ENCODE peak calls at places on chromosomes 4 and X, in nine cellular contexts. X, B, G, O, I, K, J, E and Y are unnamed samples.

GRCh38 chrX:138378876-138379275 is 332.6 kb downstream of the FGF13 start:
- DNase-seq in X (no peak), B (no peak), G (no peak), O (no peak), I (no peak), K (no peak), J (no peak), E (no peak), Y (no peak)

GRCh38 chrX:148806145-148806868 is 305.9 kb downstream of the AFF2 start:
- DNase-seq in X (no peak), B (no peak), G (no peak), O (no peak), I (no peak), K (no peak), J (no peak), E (no peak), Y (no peak)

GRCh38 chr4:157739237-157739636 is 433.6 kb downstream of the GASK1B start:
- DNase-seq in X (no peak), B (no peak), G (no peak), O (no peak), I (no peak), K (no peak), J (no peak), E (peak), Y (no peak)

GRCh38 chr4:41644288-41644914 is 104.1 kb downstream of the PHOX2B start:
- DNase-seq in X (no peak), B (peak), G (no peak), O (peak), I (peak), K (no peak), J (peak), E (no peak), Y (no peak)

GRCh38 chr4:140095694-140096482 is 58.1 kb downstream of the MAML3 start:
- DNase-seq in X (peak), B (peak), G (no peak), O (peak), I (no peak), K (peak), J (peak), E (peak), Y (peak)

GRCh38 chrX:129833153-129834004 is 10.3 kb downstream of the ZDHHC9 start:
- DNase-seq in X (no peak), B (no peak), G (no peak), O (no peak), I (no peak), K (peak), J (no peak), E (no peak), Y (no peak)

GRCh38 chrX:85627363-85627762 is 247.9 kb upstream of the POF1B start:
- DNase-seq in X (no peak), B (no peak), G (no peak), O (no peak), I (no peak), K (no peak), J (no peak), E (peak), Y (no peak)

GRCh38 chrX:46626566-46626965 is 53.0 kb downstream of the CHST7 start:
- DNase-seq in X (no peak), B (peak), G (no peak), O (no peak), I (no peak), K (no peak), J (peak), E (no peak), Y (peak)

GRCh38 chrX:19344661-19345060 is 934 bp downstream of the PDHA1 start:
- DNase-seq in X (no peak), B (no peak), G (peak), O (no peak), I (no peak), K (no peak), J (no peak), E (no peak), Y (no peak)

GRCh38 chr4:132386130-132386529 is 763.0 kb upstream of the PCDH10 start:
- DNase-seq in X (no peak), B (no peak), G (no peak), O (no peak), I (no peak), K (no peak), J (no peak), E (no peak), Y (no peak)

GRCh38 chr4:5839751-5840674 is 52.9 kb downstream of the CRMP1 start:
- DNase-seq in X (no peak), B (no peak), G (no peak), O (no peak), I (no peak), K (no peak), J (no peak), E (no peak), Y (no peak)

GRCh38 chr4:6560416-6561172 is 14.4 kb upstream of the MAN2B2 start:
- DNase-seq in X (no peak), B (no peak), G (no peak), O (no peak), I (no peak), K (peak), J (no peak), E (no peak), Y (no peak)

GRCh38 chr4:83250666-83251065 is 33.9 kb downstream of the COQ2 start:
- DNase-seq in X (no peak), B (no peak), G (no peak), O (no peak), I (no peak), K (no peak), J (no peak), E (no peak), Y (no peak)

GRCh38 chr4:148854203-148854602 is 412.0 kb upstream of the NR3C2 start:
- DNase-seq in X (no peak), B (no peak), G (no peak), O (no peak), I (no peak), K (no peak), J (no peak), E (no peak), Y (no peak)

GRCh38 chr4:92035666-92036065 is 268.1 kb upstream of the GRID2 start:
- DNase-seq in X (no peak), B (no peak), G (no peak), O (no peak), I (no peak), K (no peak), J (no peak), E (no peak), Y (no peak)

GRCh38 chr4:41622816-41623215 is 84.9 kb downstream of the LIMCH1 start:
- DNase-seq in X (no peak), B (no peak), G (no peak), O (no peak), I (peak), K (no peak), J (no peak), E (no peak), Y (no peak)

GRCh38 chr4:3202836-3203820 is 45.8 kb upstream of the MSANTD1 start:
- DNase-seq in X (no peak), B (peak), G (no peak), O (no peak), I (no peak), K (no peak), J (no peak), E (no peak), Y (no peak)

GRCh38 chrX:110951472-110952269 is 144.3 kb upstream of the PAK3 start:
- DNase-seq in X (no peak), B (no peak), G (no peak), O (no peak), I (no peak), K (no peak), J (no peak), E (no peak), Y (no peak)

GRCh38 chr4:138643827-138644226 is 371.8 kb upstream of the NOCT start:
- DNase-seq in X (peak), B (no peak), G (no peak), O (no peak), I (no peak), K (no peak), J (no peak), E (no peak), Y (no peak)

GRCh38 chr4:100539706-100540105 is 21.9 kb upstream of the EMCN start:
- DNase-seq in X (no peak), B (no peak), G (no peak), O (no peak), I (no peak), K (no peak), J (no peak), E (no peak), Y (no peak)

GRCh38 chr4:57426779-57427395 is 316.7 kb upstream of the IGFBP7 start:
- DNase-seq in X (no peak), B (peak), G (peak), O (peak), I (peak), K (peak), J (peak), E (peak), Y (no peak)

GRCh38 chr4:54217642-54218486 is 11.2 kb upstream of the PDGFRA start:
- DNase-seq in X (no peak), B (peak), G (peak), O (peak), I (no peak), K (no peak), J (peak), E (peak), Y (peak)

GRCh38 chr4:125594203-125594602 is 279.4 kb downstream of the FAT4 start:
- DNase-seq in X (no peak), B (no peak), G (no peak), O (no peak), I (no peak), K (no peak), J (no peak), E (no peak), Y (no peak)